ENCODE peak calls at places on chromosomes 6 and 20, in five cellular contexts. One of them, this sample, is unnamed.

GRCh38 chr6:135944120-135944519 is 92.6 kb downstream of the PDE7B start:
- DNase-seq in NCI-H1417: no peak
- DNase-seq in neuronal stem cell: no peak
- DNase-seq in body of pancreas: no peak
- DNase-seq in activated T-cell treated with anti-CD3 and anti-CD28 coated beads for 1 hour: no peak
- DNase-seq in this sample: no peak

GRCh38 chr6:28489366-28490190 is 26.0 kb downstream of the GPX6 start:
- DNase-seq in neuronal stem cell: peak; percentile 72
- DNase-seq in activated T-cell treated with anti-CD3 and anti-CD28 coated beads for 1 hour: peak; percentile 20
- DNase-seq in NCI-H1417: no peak
- DNase-seq in body of pancreas: peak; percentile 13
- DNase-seq in this sample: no peak

GRCh38 chr6:33147807-33148666 is 44.2 kb downstream of the COL11A2 start:
- DNase-seq in body of pancreas: peak; percentile 35
- DNase-seq in NCI-H1417: no peak
- DNase-seq in neuronal stem cell: peak; percentile 43
- DNase-seq in activated T-cell treated with anti-CD3 and anti-CD28 coated beads for 1 hour: no peak
- DNase-seq in this sample: peak; percentile 27

GRCh38 chr6:34884996-34885395 is 2.8 kb downstream of the TAF11 start:
- DNase-seq in NCI-H1417: no peak
- DNase-seq in neuronal stem cell: no peak
- DNase-seq in body of pancreas: no peak
- DNase-seq in activated T-cell treated with anti-CD3 and anti-CD28 coated beads for 1 hour: no peak
- DNase-seq in this sample: no peak

GRCh38 chr6:39389372-39389767 is 66.9 kb upstream of the KCNK16 start:
- DNase-seq in neuronal stem cell: peak; percentile 15
- DNase-seq in activated T-cell treated with anti-CD3 and anti-CD28 coated beads for 1 hour: no peak
- DNase-seq in NCI-H1417: no peak
- DNase-seq in body of pancreas: no peak
- DNase-seq in this sample: no peak

GRCh38 chr6:166567107-166567506 is 19.4 kb downstream of the RAMACL start:
- DNase-seq in activated T-cell treated with anti-CD3 and anti-CD28 coated beads for 1 hour: no peak
- DNase-seq in body of pancreas: no peak
- DNase-seq in neuronal stem cell: no peak
- DNase-seq in NCI-H1417: no peak
- DNase-seq in this sample: no peak

GRCh38 chr6:158926429-158926828 is 73.6 kb downstream of the RSPH3 start:
- DNase-seq in NCI-H1417: no peak
- DNase-seq in activated T-cell treated with anti-CD3 and anti-CD28 coated beads for 1 hour: no peak
- DNase-seq in body of pancreas: no peak
- DNase-seq in neuronal stem cell: no peak
- DNase-seq in this sample: no peak

GRCh38 chr20:12051206-12052163 is 133.8 kb downstream of the BTBD3 start:
- DNase-seq in neuronal stem cell: no peak
- DNase-seq in activated T-cell treated with anti-CD3 and anti-CD28 coated beads for 1 hour: no peak
- DNase-seq in body of pancreas: no peak
- DNase-seq in NCI-H1417: no peak
- DNase-seq in this sample: no peak

GRCh38 chr6:163940705-163941470 is 526.4 kb downstream of the QKI start:
- DNase-seq in body of pancreas: no peak
- DNase-seq in neuronal stem cell: peak; percentile 39
- DNase-seq in NCI-H1417: no peak
- DNase-seq in activated T-cell treated with anti-CD3 and anti-CD28 coated beads for 1 hour: no peak
- DNase-seq in this sample: no peak

GRCh38 chr20:11246251-11246775 is 572.5 kb upstream of the JAG1 start:
- DNase-seq in NCI-H1417: peak; percentile 62
- DNase-seq in neuronal stem cell: no peak
- DNase-seq in body of pancreas: no peak
- DNase-seq in activated T-cell treated with anti-CD3 and anti-CD28 coated beads for 1 hour: no peak
- DNase-seq in this sample: no peak

GRCh38 chr6:39026175-39026574 is 22.4 kb upstream of the GLP1R start:
- DNase-seq in NCI-H1417: no peak
- DNase-seq in neuronal stem cell: no peak
- DNase-seq in activated T-cell treated with anti-CD3 and anti-CD28 coated beads for 1 hour: no peak
- DNase-seq in body of pancreas: no peak
- DNase-seq in this sample: no peak

GRCh38 chr6:100317031-100317430 is 147.7 kb downstream of the SIM1 start:
- DNase-seq in NCI-H1417: no peak
- DNase-seq in neuronal stem cell: no peak
- DNase-seq in body of pancreas: no peak
- DNase-seq in activated T-cell treated with anti-CD3 and anti-CD28 coated beads for 1 hour: no peak
- DNase-seq in this sample: no peak

GRCh38 chr6:24775520-24776058 is 852 bp downstream of the GMNN start:
- DNase-seq in body of pancreas: peak; percentile 34
- DNase-seq in neuronal stem cell: no peak
- DNase-seq in activated T-cell treated with anti-CD3 and anti-CD28 coated beads for 1 hour: no peak
- DNase-seq in NCI-H1417: no peak
- DNase-seq in this sample: no peak

GRCh38 chr20:58690851-58691250 is 1.7 kb upstream of the NPEPL1 start:
- DNase-seq in body of pancreas: no peak
- DNase-seq in NCI-H1417: no peak
- DNase-seq in neuronal stem cell: no peak
- DNase-seq in activated T-cell treated with anti-CD3 and anti-CD28 coated beads for 1 hour: no peak
- DNase-seq in this sample: no peak

GRCh38 chr6:136225496-136225895 is 24.6 kb downstream of the MTFR2 start:
- DNase-seq in body of pancreas: no peak
- DNase-seq in NCI-H1417: no peak
- DNase-seq in neuronal stem cell: no peak
- DNase-seq in activated T-cell treated with anti-CD3 and anti-CD28 coated beads for 1 hour: no peak
- DNase-seq in this sample: no peak

GRCh38 chr6:41625442-41625841 is 12.8 kb upstream of the MDFI start:
- DNase-seq in NCI-H1417: peak; percentile 15
- DNase-seq in neuronal stem cell: no peak
- DNase-seq in activated T-cell treated with anti-CD3 and anti-CD28 coated beads for 1 hour: no peak
- DNase-seq in body of pancreas: no peak
- DNase-seq in this sample: peak; percentile 66

GRCh38 chr20:48404598-48404997 is 423.2 kb downstream of the PREX1 start:
- DNase-seq in neuronal stem cell: no peak
- DNase-seq in activated T-cell treated with anti-CD3 and anti-CD28 coated beads for 1 hour: no peak
- DNase-seq in body of pancreas: no peak
- DNase-seq in NCI-H1417: no peak
- DNase-seq in this sample: no peak

GRCh38 chr20:1943267-1944002 is 48.2 kb downstream of the SIRPA start:
- DNase-seq in neuronal stem cell: no peak
- DNase-seq in NCI-H1417: no peak
- DNase-seq in activated T-cell treated with anti-CD3 and anti-CD28 coated beads for 1 hour: no peak
- DNase-seq in body of pancreas: peak; percentile 24
- DNase-seq in this sample: no peak

GRCh38 chr6:158834675-158835385 is 15.7 kb upstream of the EZR start:
- DNase-seq in activated T-cell treated with anti-CD3 and anti-CD28 coated beads for 1 hour: no peak
- DNase-seq in NCI-H1417: no peak
- DNase-seq in body of pancreas: peak; percentile 23
- DNase-seq in neuronal stem cell: no peak
- DNase-seq in this sample: no peak

GRCh38 chr6:72946766-72947165 is 278.5 kb downstream of the KHDC1L start:
- DNase-seq in NCI-H1417: no peak
- DNase-seq in activated T-cell treated with anti-CD3 and anti-CD28 coated beads for 1 hour: no peak
- DNase-seq in body of pancreas: no peak
- DNase-seq in neuronal stem cell: no peak
- DNase-seq in this sample: no peak

GRCh38 chr6:149545754-149546471 is at the start of gene PPIL4:
- DNase-seq in neuronal stem cell: peak; percentile 94
- DNase-seq in activated T-cell treated with anti-CD3 and anti-CD28 coated beads for 1 hour: peak; percentile 96
- DNase-seq in NCI-H1417: peak; percentile 97
- DNase-seq in body of pancreas: peak; percentile 96
- DNase-seq in this sample: peak; percentile 95

GRCh38 chr6:69100772-69101171 is 465.7 kb downstream of the ADGRB3 start:
- DNase-seq in body of pancreas: no peak
- DNase-seq in NCI-H1417: no peak
- DNase-seq in activated T-cell treated with anti-CD3 and anti-CD28 coated beads for 1 hour: no peak
- DNase-seq in neuronal stem cell: no peak
- DNase-seq in this sample: no peak

GRCh38 chr6:125746731-125747588 is 2.5 kb upstream of the HEY2 start:
- DNase-seq in NCI-H1417: peak; percentile 68
- DNase-seq in body of pancreas: peak; percentile 71
- DNase-seq in neuronal stem cell: peak; percentile 71
- DNase-seq in activated T-cell treated with anti-CD3 and anti-CD28 coated beads for 1 hour: peak; percentile 55
- DNase-seq in this sample: no peak

GRCh38 chr6:84062519-84063154 is 29.1 kb downstream of the MRAP2 start:
- DNase-seq in neuronal stem cell: no peak
- DNase-seq in NCI-H1417: no peak
- DNase-seq in activated T-cell treated with anti-CD3 and anti-CD28 coated beads for 1 hour: no peak
- DNase-seq in body of pancreas: no peak
- DNase-seq in this sample: no peak

GRCh38 chr6:54204921-54205511 is 93.8 kb downstream of the MLIP start:
- DNase-seq in body of pancreas: no peak
- DNase-seq in NCI-H1417: no peak
- DNase-seq in activated T-cell treated with anti-CD3 and anti-CD28 coated beads for 1 hour: no peak
- DNase-seq in neuronal stem cell: no peak
- DNase-seq in this sample: no peak

GRCh38 chr20:23147964-23148720 is 62.0 kb upstream of the CD93 start:
- DNase-seq in body of pancreas: no peak
- DNase-seq in activated T-cell treated with anti-CD3 and anti-CD28 coated beads for 1 hour: no peak
- DNase-seq in NCI-H1417: no peak
- DNase-seq in neuronal stem cell: no peak
- DNase-seq in this sample: no peak

GRCh38 chr6:118565317-118565960 is 17.3 kb downstream of the PLN start:
- DNase-seq in neuronal stem cell: no peak
- DNase-seq in activated T-cell treated with anti-CD3 and anti-CD28 coated beads for 1 hour: no peak
- DNase-seq in body of pancreas: no peak
- DNase-seq in NCI-H1417: peak; percentile 11
- DNase-seq in this sample: peak; percentile 53

GRCh38 chr20:10927011-10927583 is 253.3 kb upstream of the JAG1 start:
- DNase-seq in activated T-cell treated with anti-CD3 and anti-CD28 coated beads for 1 hour: no peak
- DNase-seq in NCI-H1417: no peak
- DNase-seq in neuronal stem cell: no peak
- DNase-seq in body of pancreas: no peak
- DNase-seq in this sample: peak; percentile 84

GRCh38 chr6:157032923-157033322 is 255.7 kb downstream of the ARID1B start:
- DNase-seq in neuronal stem cell: no peak
- DNase-seq in body of pancreas: no peak
- DNase-seq in activated T-cell treated with anti-CD3 and anti-CD28 coated beads for 1 hour: no peak
- DNase-seq in NCI-H1417: no peak
- DNase-seq in this sample: no peak

GRCh38 chr6:153123801-153124200 is 7.3 kb downstream of the RGS17 start:
- DNase-seq in body of pancreas: no peak
- DNase-seq in NCI-H1417: no peak
- DNase-seq in activated T-cell treated with anti-CD3 and anti-CD28 coated beads for 1 hour: no peak
- DNase-seq in neuronal stem cell: no peak
- DNase-seq in this sample: no peak

GRCh38 chr6:17473554-17473953 is 80.2 kb downstream of the CAP2 start:
- DNase-seq in neuronal stem cell: no peak
- DNase-seq in NCI-H1417: peak; percentile 15
- DNase-seq in body of pancreas: no peak
- DNase-seq in activated T-cell treated with anti-CD3 and anti-CD28 coated beads for 1 hour: no peak
- DNase-seq in this sample: peak; percentile 24

This sample was measured in NCI-H345.